ENCODE peak calls at places on chromosome 2, in six cellular contexts. S, M, Y, J, Q and T are unnamed samples.

GRCh38 chr2:157261199-157261782 is 3.8 kb downstream of the GALNT5 start:
- DNase-seq in S (peak), M (no peak), J (no peak), Q (peak), Y (no peak), T (peak)

GRCh38 chr2:53127061-53127650 is 640.4 kb upstream of the CHAC2 start:
- DNase-seq in S (no peak), J (no peak), M (no peak), Q (no peak), Y (no peak), T (no peak)

GRCh38 chr2:54207666-54208195 is 48.3 kb downstream of the TSPYL6 start:
- DNase-seq in J (no peak), M (no peak), S (no peak), Y (no peak), Q (peak), T (no peak)

GRCh38 chr2:190511104-190511503 is 23.4 kb downstream of the NEMP2 start:
- DNase-seq in Q (no peak), S (peak), Y (no peak), J (no peak), M (no peak), T (no peak)

GRCh38 chr2:236261452-236261851 is 2.8 kb downstream of the ASB18 start:
- DNase-seq in J (no peak), Q (peak), S (no peak), M (no peak), Y (no peak), T (no peak)

GRCh38 chr2:55718165-55719008 is 24.7 kb upstream of the PNPT1 start:
- DNase-seq in J (peak), S (peak), M (peak), Y (no peak), Q (peak), T (peak)

GRCh38 chr2:73174244-73174643 is 28.1 kb upstream of the NOTO start:
- DNase-seq in J (no peak), M (no peak), Y (no peak), S (no peak), Q (no peak), T (no peak)

GRCh38 chr2:105790467-105791118 is 45.9 kb downstream of the NCK2 start:
- DNase-seq in S (no peak), Y (no peak), M (no peak), Q (no peak), J (no peak), T (no peak)

GRCh38 chr2:229543176-229543873 is 171.0 kb downstream of the DNER start:
- DNase-seq in S (no peak), M (no peak), Y (no peak), J (no peak), Q (no peak), T (no peak)

GRCh38 chr2:101339236-101339865 is 30.9 kb upstream of the RNF149 start:
- DNase-seq in J (no peak), Y (no peak), S (no peak), M (no peak), Q (no peak), T (no peak)

GRCh38 chr2:95356821-95357700 is 45.4 kb upstream of the FAHD2A start:
- DNase-seq in Q (no peak), M (no peak), Y (no peak), S (no peak), J (no peak), T (no peak)

GRCh38 chr2:74843371-74844298 is 9.7 kb downstream of the HK2 start:
- DNase-seq in M (peak), J (no peak), Q (peak), S (peak), Y (no peak), T (peak)

GRCh38 chr2:222052934-222053367 is 245.8 kb downstream of the PAX3 start:
- DNase-seq in M (no peak), J (no peak), S (no peak), Q (no peak), Y (no peak), T (peak)

GRCh38 chr2:85120363-85120762 is 12.8 kb upstream of the TCF7L1 start:
- DNase-seq in Y (no peak), Q (no peak), M (no peak), J (no peak), S (no peak), T (no peak)

GRCh38 chr2:189613077-189613636 is 32.6 kb upstream of the SLC40A1 start:
- DNase-seq in Y (peak), M (no peak), S (peak), Q (peak), J (no peak), T (no peak)

GRCh38 chr2:224555823-224556366 is 29.3 kb downstream of the CUL3 start:
- DNase-seq in Q (no peak), J (no peak), S (no peak), Y (no peak), M (no peak), T (no peak)

GRCh38 chr2:164896634-164897033 is 55.0 kb upstream of the COBLL1 start:
- DNase-seq in Y (no peak), J (no peak), M (peak), S (peak), Q (peak), T (peak)

GRCh38 chr2:182229288-182229687 is 197.5 kb downstream of the PDE1A start:
- DNase-seq in Y (no peak), S (no peak), Q (no peak), M (no peak), J (no peak), T (no peak)

GRCh38 chr2:88903744-88904353 is 212.4 kb downstream of the RPIA start:
- DNase-seq in S (peak), M (no peak), J (peak), Y (no peak), Q (peak), T (peak)

GRCh38 chr2:131022731-131023130 is 70.5 kb downstream of the FAM168B start:
- DNase-seq in Q (no peak), M (no peak), J (no peak), S (no peak), Y (no peak), T (no peak)

GRCh38 chr2:219452361-219453317 is 18.0 kb downstream of the SPEG start:
- DNase-seq in Y (peak), M (no peak), S (peak), J (no peak), Q (peak), T (no peak)

GRCh38 chr2:42886921-42887320 is 94.5 kb upstream of the HAAO start:
- DNase-seq in Q (peak), M (no peak), J (no peak), Y (no peak), S (no peak), T (no peak)

GRCh38 chr2:182228741-182229140 is 198.1 kb downstream of the PDE1A start:
- DNase-seq in J (no peak), Y (peak), S (peak), M (no peak), Q (no peak), T (no peak)

GRCh38 chr2:29238497-29238896 is 123.3 kb downstream of the CLIP4 start:
- DNase-seq in M (peak), S (peak), Y (no peak), J (no peak), Q (peak), T (peak)

GRCh38 chr2:19949071-19949470 is 40.8 kb downstream of the WDR35 start:
- DNase-seq in J (no peak), Y (peak), Q (peak), S (peak), M (no peak), T (no peak)

GRCh38 chr2:236862961-236863728 is 222.5 kb upstream of the COPS8 start:
- DNase-seq in Q (peak), S (peak), Y (peak), J (no peak), M (peak), T (no peak)

GRCh38 chr2:180979086-180979934 is 1.1 kb upstream of the UBE2E3 start:
- DNase-seq in Q (peak), J (no peak), Y (no peak), S (peak), M (peak), T (no peak)

GRCh38 chr2:157858846-157859245 is 17.3 kb downstream of the ACVR1 start:
- DNase-seq in Q (no peak), Y (no peak), M (no peak), J (no peak), S (no peak), T (no peak)

GRCh38 chr2:150916997-150917396 is 344.7 kb downstream of the RBM43 start:
- DNase-seq in Y (peak), J (no peak), Q (no peak), S (peak), M (no peak), T (no peak)

GRCh38 chr2:46135230-46135555 is 162.0 kb upstream of the EPAS1 start:
- DNase-seq in S (no peak), Q (no peak), M (no peak), Y (no peak), J (no peak), T (no peak)

GRCh38 chr2:136510244-136510643 is 255.1 kb upstream of the THSD7B start:
- DNase-seq in M (no peak), Q (no peak), J (no peak), Y (no peak), S (no peak), T (no peak)

GRCh38 chr2:206435738-206436137 is 7.6 kb upstream of the ADAM23 start:
- DNase-seq in S (no peak), M (no peak), J (no peak), Y (no peak), Q (no peak), T (no peak)

GRCh38 chr2:42171396-42171971 is 2.3 kb downstream of the EML4 start:
- DNase-seq in M (peak), S (peak), Y (no peak), Q (no peak), J (no peak), T (no peak)

GRCh38 chr2:170762760-170763159 is 7.4 kb upstream of the ERICH2 start:
- DNase-seq in Y (no peak), S (no peak), J (no peak), Q (no peak), M (no peak), T (no peak)

GRCh38 chr2:26488463-26489212 is 10.7 kb upstream of the OTOF start:
- DNase-seq in Y (no peak), M (no peak), S (no peak), Q (no peak), J (no peak), T (no peak)

GRCh38 chr2:217370391-217370790 is 510.5 kb upstream of the TNP1 start:
- DNase-seq in M (no peak), Q (peak), J (no peak), S (peak), Y (peak), T (peak)
- TF ChIP-seq CTCF in M (no peak), Q (no peak), J (no peak), S (peak), Y (no peak), T (no peak)

DNA sequence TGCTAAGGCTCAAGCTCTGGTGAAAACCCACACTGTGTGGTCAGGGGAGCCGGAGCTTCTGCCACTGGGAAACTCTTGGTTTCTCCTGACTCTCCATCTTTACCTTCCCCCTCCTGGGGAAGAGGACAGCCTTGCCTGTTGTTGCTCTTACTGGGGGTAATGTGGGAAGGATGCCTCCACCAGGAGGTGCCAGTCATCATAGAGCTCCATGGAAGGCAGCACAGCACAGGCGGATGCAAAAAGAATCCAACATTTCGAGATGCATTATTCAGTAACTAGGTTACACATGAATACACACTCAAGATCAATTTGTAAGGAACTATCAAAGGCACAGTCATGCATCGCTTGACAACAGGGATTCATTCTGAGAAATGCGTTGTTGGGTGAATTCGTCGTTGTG is 322.6 kb downstream of the AFF3 start:
- DNase-seq in M (no peak), J (no peak), S (no peak), Y (no peak), Q (no peak), T (no peak)
- TF ChIP-seq CTCF in M (no peak), J (no peak), S (no peak), Y (no peak), Q (peak), T (no peak)

DNA sequence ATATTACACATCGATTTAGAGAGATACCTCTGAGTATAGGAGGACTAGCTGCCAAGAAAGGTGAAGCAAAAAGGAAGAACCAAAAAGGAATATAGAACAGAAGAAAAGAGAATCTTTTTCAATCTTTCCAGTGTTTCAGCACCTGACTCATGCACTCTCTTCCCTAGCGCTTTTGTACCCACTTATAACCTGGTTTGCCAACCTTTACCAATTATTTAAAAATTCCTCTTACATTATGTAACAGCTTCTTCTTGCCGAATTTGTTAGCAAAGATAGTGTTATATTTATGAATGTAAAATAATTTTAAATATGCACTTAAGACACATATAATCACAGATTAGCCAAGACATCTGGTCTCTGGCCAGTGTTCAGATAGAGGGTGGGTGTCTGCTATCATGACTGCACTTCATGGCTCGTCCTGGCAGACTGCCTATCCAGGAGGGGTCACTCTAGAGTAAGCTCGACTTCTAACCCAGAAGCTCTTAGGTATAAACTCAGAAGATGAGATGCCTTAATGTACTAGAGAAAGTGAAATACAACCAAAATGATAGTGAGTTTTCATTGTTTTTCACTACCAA is 122.9 kb downstream of the ATAD2B start:
- DNase-seq in S (peak), Q (peak), J (no peak), M (no peak), Y (no peak), T (peak)
- TF ChIP-seq CTCF in S (peak), Q (peak), J (no peak), M (no peak), Y (peak), T (no peak)

GRCh38 chr2:240459401-240460242 is 24.2 kb downstream of the GPC1 start:
- DNase-seq in Y (no peak), Q (no peak), S (no peak), J (no peak), M (no peak), T (peak)

GRCh38 chr2:240460243-240460630 is 24.8 kb downstream of the GPC1 start:
- DNase-seq in Q (no peak), Y (no peak), J (no peak), S (no peak), M (no peak), T (peak)

GRCh38 chr2:240461471-240462072 is 26.1 kb downstream of the GPC1 start:
- DNase-seq in M (no peak), Q (no peak), S (no peak), Y (no peak), J (no peak), T (no peak)

GRCh38 chr2:240462073-240462703 is 26.7 kb downstream of the GPC1 start:
- DNase-seq in M (no peak), J (no peak), Y (no peak), S (no peak), Q (no peak), T (no peak)

DNA sequence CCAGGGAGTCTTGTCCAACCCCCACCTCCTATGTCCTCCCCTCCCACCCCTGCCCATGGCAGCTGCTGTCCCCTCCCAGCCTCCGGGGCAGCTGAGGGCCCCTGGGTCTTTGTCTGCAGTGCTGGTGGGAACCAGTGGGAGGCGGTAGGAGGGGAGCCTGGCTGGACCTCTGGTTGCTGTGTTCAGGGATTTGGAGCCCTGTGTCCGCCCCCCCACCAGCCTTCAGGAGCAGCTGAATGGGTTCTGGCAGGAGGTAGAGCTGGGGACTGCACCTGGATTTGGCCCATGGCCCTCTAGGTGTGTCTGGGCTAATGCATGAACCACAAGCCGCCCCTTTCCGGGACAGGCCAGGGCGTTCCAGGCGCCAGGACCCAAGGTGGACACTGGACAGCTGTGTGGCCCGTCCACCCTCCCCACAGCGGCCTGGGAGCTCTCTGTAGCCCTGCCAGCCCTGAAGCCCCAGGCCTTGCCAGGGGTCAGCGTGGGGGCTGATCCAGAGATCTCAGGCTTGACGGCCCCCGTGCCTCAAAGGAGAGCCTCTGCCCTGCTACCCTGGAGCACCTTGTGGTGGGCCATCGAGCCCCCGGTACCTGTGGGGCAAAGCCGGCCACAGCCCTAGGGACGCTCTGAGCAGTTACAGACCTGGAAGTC is 25.4 kb downstream of the GPC1 start:
- DNase-seq in S (no peak), Q (no peak), M (no peak), J (no peak), Y (no peak), T (no peak)
- TF ChIP-seq CTCF in S (no peak), Q (peak), M (no peak), J (no peak), Y (no peak), T (no peak)

GRCh38 chr2:123840016-123840415 is 185.1 kb upstream of the CNTNAP5 start:
- DNase-seq in J (no peak), Y (no peak), S (no peak), M (no peak), Q (no peak), T (no peak)
- TF ChIP-seq CTCF in J (no peak), Y (no peak), S (no peak), M (no peak), Q (no peak), T (no peak)